ENCODE peak calls at places on chromosome 7, in seven cellular contexts. T is lower lobe of right lung, C is mammary epithelial cell, Q is astrocyte, E is fibroblast of mammary gland, V is lower leg skin, S is spleen. F is an unnamed sample.

GRCh38 chr7:2123360-2123759 is 109.4 kb downstream of the MAD1L1 start:
- DNase-seq in Q (no peak), V (no peak), T (no peak), E (no peak), C (no peak), S (no peak), F (no peak)

GRCh38 chr7:140564643-140565042 is 76.0 kb downstream of the DENND2A start:
- DNase-seq in T (no peak), S (no peak), E (peak; percentile 15), C (peak; percentile 62), Q (peak; percentile 54), V (no peak), F (peak; percentile 94)

GRCh38 chr7:2016761-2017482 is 215.8 kb downstream of the MAD1L1 start:
- DNase-seq in Q (no peak), V (no peak), C (no peak), E (no peak), T (peak; percentile 41), S (peak; percentile 66), F (no peak)

GRCh38 chr7:85237721-85238120 is 50.9 kb upstream of the SEMA3D start:
- DNase-seq in V (no peak), E (peak; percentile 3), S (no peak), Q (peak; percentile 82), T (no peak), C (no peak), F (no peak)

GRCh38 chr7:3504384-3504783 is 203.3 kb downstream of the SDK1 start:
- DNase-seq in S (no peak), E (no peak), Q (no peak), T (no peak), C (no peak), V (no peak), F (no peak)

GRCh38 chr7:17530249-17530648 is 231.8 kb downstream of the AHR start:
- DNase-seq in T (no peak), Q (peak; percentile 95), V (no peak), S (no peak), C (no peak), E (peak; percentile 81), F (no peak)

GRCh38 chr7:20310963-20311742 is 19.5 kb upstream of the ITGB8 start:
- DNase-seq in S (no peak), Q (no peak), C (peak; percentile 51), T (no peak), E (peak; percentile 65), V (no peak), F (no peak)

GRCh38 chr7:3897430-3898385 is 596.7 kb downstream of the SDK1 start:
- DNase-seq in T (no peak), E (peak; percentile 56), S (no peak), C (peak; percentile 19), V (no peak), Q (peak; percentile 22), F (no peak)

GRCh38 chr7:129952653-129953560 is at the start of gene UBE2H:
- DNase-seq in E (peak; percentile 89), S (peak; percentile 97), V (peak; percentile 89), C (peak; percentile 92), Q (peak; percentile 72), T (peak; percentile 91), F (no peak)

GRCh38 chr7:98539865-98540264 is 77.2 kb upstream of the NPTX2 start:
- DNase-seq in E (no peak), C (no peak), T (no peak), V (no peak), S (no peak), Q (no peak), F (no peak)

GRCh38 chr7:148699024-148699771 is 495 bp downstream of the CUL1 start:
- DNase-seq in S (peak; percentile 94), T (peak; percentile 82), C (peak; percentile 64), Q (peak; percentile 38), E (peak; percentile 57), V (peak; percentile 33), F (no peak)

GRCh38 chr7:143434660-143435059 is 8.6 kb upstream of the TAS2R60 start:
- DNase-seq in C (peak; percentile 54), S (no peak), E (peak; percentile 92), Q (no peak), T (no peak), V (peak; percentile 92), F (peak; percentile 61)

GRCh38 chr7:47635091-47636090 is 53.5 kb upstream of the TNS3 start:
- DNase-seq in C (peak; percentile 69), E (no peak), V (peak; percentile 37), Q (no peak), T (peak; percentile 68), S (no peak), F (no peak)

GRCh38 chr7:31735991-31736982 is 49.3 kb downstream of the PPP1R17 start:
- DNase-seq in Q (peak; percentile 34), V (peak; percentile 35), E (peak; percentile 52), T (no peak), S (no peak), C (peak; percentile 68), F (peak; percentile 15)

GRCh38 chr7:98745722-98746318 is 124.0 kb downstream of the TMEM130 start:
- DNase-seq in V (peak; percentile 26), S (peak; percentile 91), E (peak; percentile 24), C (peak; percentile 61), T (peak; percentile 79), Q (no peak), F (no peak)

GRCh38 chr7:131021460-131021859 is 287.5 kb upstream of the KLF14 start:
- DNase-seq in E (no peak), Q (no peak), S (no peak), V (no peak), C (no peak), T (no peak), F (no peak)

GRCh38 chr7:157158400-157158799 is 19.7 kb downstream of the UBE3C start:
- DNase-seq in V (no peak), C (peak; percentile 37), T (no peak), Q (peak; percentile 42), S (no peak), E (no peak), F (no peak)

GRCh38 chr7:140304071-140304799 is 94.1 kb downstream of the SLC37A3 start:
- DNase-seq in T (no peak), E (peak; percentile 47), V (no peak), S (no peak), Q (no peak), C (peak; percentile 2), F (no peak)

GRCh38 chr7:38746438-38746837 is 115.3 kb upstream of the AMPH start:
- DNase-seq in C (no peak), S (no peak), Q (no peak), E (no peak), T (no peak), V (no peak), F (no peak)

GRCh38 chr7:50552921-50553320 is 12.3 kb downstream of the DDC start:
- DNase-seq in S (no peak), C (peak; percentile 17), V (no peak), T (no peak), E (peak; percentile 59), Q (peak; percentile 37), F (no peak)

GRCh38 chr7:105309235-105310156 is 79.2 kb downstream of the SRPK2 start:
- DNase-seq in E (no peak), T (no peak), S (no peak), V (no peak), C (no peak), Q (no peak), F (no peak)

GRCh38 chr7:156543699-156544098 is 96.9 kb upstream of the RNF32 start:
- DNase-seq in C (no peak), S (no peak), E (no peak), V (no peak), Q (no peak), T (no peak), F (no peak)

GRCh38 chr7:138861051-138861450 is 63.1 kb upstream of the ATP6V0A4 start:
- DNase-seq in V (no peak), T (no peak), C (no peak), E (no peak), Q (no peak), S (no peak), F (no peak)

GRCh38 chr7:77649950-77650349 is 46.3 kb upstream of the RSBN1L start:
- DNase-seq in V (no peak), E (peak; percentile 23), C (no peak), T (no peak), S (no peak), Q (peak; percentile 65), F (no peak)

GRCh38 chr7:111265394-111265793 is 174.5 kb downstream of the LRRN3 start:
- DNase-seq in S (no peak), C (no peak), E (no peak), T (no peak), Q (no peak), V (no peak), F (no peak)

DNA sequence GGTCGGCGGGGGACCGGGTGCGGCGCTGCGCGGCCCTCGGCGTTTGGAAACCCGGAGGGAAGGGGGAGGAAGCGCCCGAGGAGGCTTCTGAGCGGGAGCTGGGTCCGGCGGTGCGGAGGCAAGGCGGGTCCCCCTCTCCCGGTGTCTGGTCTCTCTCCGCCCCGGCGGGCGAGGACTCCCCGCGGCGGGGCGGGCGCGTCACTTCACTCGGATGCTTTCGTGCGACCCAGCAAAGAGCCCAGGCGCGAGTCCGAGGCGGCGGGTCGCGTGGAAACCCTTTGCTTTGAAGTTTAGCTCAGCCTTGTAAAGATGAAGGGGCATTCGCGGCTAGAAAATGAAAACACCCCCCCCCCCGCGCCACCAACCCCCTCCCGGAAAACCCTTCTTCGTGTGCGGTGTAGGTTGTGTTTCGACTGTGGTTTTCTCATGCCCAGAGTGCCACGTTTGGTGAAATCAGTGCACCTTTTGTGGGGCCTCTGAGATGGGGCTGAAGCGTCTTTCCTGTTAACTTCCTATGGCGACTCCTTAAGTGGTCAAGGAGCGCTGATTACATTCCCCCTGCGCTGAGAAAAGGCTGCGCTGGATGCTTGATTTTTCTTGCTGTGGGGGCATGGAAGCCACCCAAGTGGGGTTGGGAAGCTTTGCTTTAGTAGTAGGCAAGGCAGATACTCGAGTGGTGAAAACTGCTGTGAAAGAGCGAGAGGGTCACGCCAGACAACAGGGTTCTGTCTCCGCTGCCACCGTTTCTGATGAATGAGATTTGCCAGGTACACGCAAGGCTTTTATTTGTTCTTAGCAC is 874 bp downstream of the GNAI1 start:
- DNase-seq in Q (peak; percentile 26), E (peak; percentile 23), T (no peak), S (no peak), C (peak; percentile 33), V (no peak), F (no peak)
- H3K4me3 ChIP-seq in Q (peak overlapping the region; percentile 97), E (peak overlapping the region; percentile 94), T (peak overlapping the region; percentile 95), S (peak overlapping the region; percentile 85), C (peak overlapping the region; percentile 93), V (peak overlapping the region; percentile 68), F (peak overlapping the region; percentile 84)

DNA sequence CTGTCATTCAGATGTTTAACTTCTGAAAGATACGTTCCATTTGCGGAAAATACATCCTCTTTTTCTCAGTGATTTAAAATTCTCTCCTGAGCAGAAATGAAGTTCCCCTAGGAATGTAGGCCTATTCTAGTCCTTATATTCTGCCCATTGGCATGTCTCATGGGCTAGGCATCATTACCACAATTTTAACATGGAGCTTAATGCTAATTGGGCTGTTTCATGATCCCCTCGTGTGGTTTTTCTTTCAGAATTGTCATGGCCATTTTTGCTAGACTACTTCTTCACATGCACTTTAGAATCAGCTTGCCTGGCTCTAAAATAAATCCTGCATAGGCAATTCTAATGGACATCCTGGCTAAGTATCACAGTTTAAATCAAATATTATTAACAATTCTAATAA is 1.0 kb downstream of the TMEM176B start:
- DNase-seq in E (no peak), T (no peak), C (no peak), S (no peak), Q (no peak), V (no peak), F (no peak)
- H3K4me3 ChIP-seq in E (peak overlapping the region; percentile 41), T (peak overlapping the region; percentile 63), C (no peak overlapping the region), S (peak overlapping the region; percentile 71), Q (no peak overlapping the region), V (no peak overlapping the region), F (no peak overlapping the region)

GRCh38 chr7:152882576-152883310 is 123.2 kb downstream of the ACTR3B start:
- DNase-seq in S (peak; percentile 37), C (no peak), V (no peak), Q (no peak), T (no peak), E (no peak), F (no peak)
- H3K4me3 ChIP-seq in S (no peak overlapping the region), C (no peak overlapping the region), V (no peak overlapping the region), Q (no peak overlapping the region), T (no peak overlapping the region), E (no peak overlapping the region), F (no peak overlapping the region)

GRCh38 chr7:9280088-9280487 is 846.7 kb downstream of the NXPH1 start:
- DNase-seq in V (no peak), S (no peak), Q (no peak), T (no peak), C (no peak), E (no peak), F (no peak)
- H3K4me3 ChIP-seq in V (no peak overlapping the region), S (no peak overlapping the region), Q (no peak overlapping the region), T (no peak overlapping the region), C (no peak overlapping the region), E (no peak overlapping the region), F (no peak overlapping the region)